ENCODE peak calls at places on chromosomes 5 and 9, in four cellular contexts. T is NCI-H1092; V is activated naive CD4-positive, alpha-beta T cell; Z is NCI-H2171 treated with DMSO at 0.1 percent for 48 hours. I is an unnamed sample.

GRCh38 chr9:20137425-20137824 is 348.6 kb upstream of the SLC24A2 start:
- DNase-seq in V (no peak), T (no peak), Z (no peak), I (no peak)

GRCh38 chr9:249025-249424 is 34.4 kb downstream of the DOCK8 start:
- DNase-seq in Z (no peak), T (no peak), V (no peak), I (no peak)

GRCh38 chr9:110440796-110441195 is 103.1 kb upstream of the TXNDC8 start:
- DNase-seq in T (no peak), Z (no peak), V (no peak), I (no peak)

GRCh38 chr5:40841068-40841805 is at the start of gene CARD6:
- DNase-seq in T (no peak), V (no peak), Z (no peak), I (no peak)

GRCh38 chr5:77168187-77168883 is 42.1 kb upstream of the PDE8B start:
- DNase-seq in Z (peak), T (peak), V (no peak), I (peak)

GRCh38 chr9:138071292-138071691 is 193.7 kb downstream of the CACNA1B start:
- DNase-seq in Z (no peak), T (no peak), V (no peak), I (no peak)

GRCh38 chr5:169795311-169795710 is 158.2 kb downstream of the DOCK2 start:
- DNase-seq in Z (no peak), T (no peak), V (no peak), I (no peak)

GRCh38 chr5:13955896-13956295 is 11.4 kb upstream of the DNAH5 start:
- DNase-seq in Z (no peak), V (no peak), T (no peak), I (no peak)

GRCh38 chr9:33148367-33149019 is 18.6 kb downstream of the B4GALT1 start:
- DNase-seq in V (no peak), Z (no peak), T (no peak), I (no peak)

GRCh38 chr5:107618233-107618632 is 52.5 kb downstream of the EFNA5 start:
- DNase-seq in T (no peak), Z (no peak), V (no peak), I (peak)

GRCh38 chr5:15002791-15003190 is 131.2 kb upstream of the ANKH start:
- DNase-seq in V (no peak), Z (no peak), T (no peak), I (no peak)

GRCh38 chr5:171888051-171888481 is 102.4 kb downstream of the SMIM23 start:
- DNase-seq in T (no peak), Z (no peak), V (no peak), I (no peak)

GRCh38 chr5:131525805-131526204 is 109.2 kb downstream of the RAPGEF6 start:
- DNase-seq in T (no peak), Z (no peak), V (no peak), I (no peak)

GRCh38 chr5:1522601-1523479 is 920 bp downstream of the LPCAT1 start:
- DNase-seq in Z (no peak), V (no peak), T (peak), I (peak)

GRCh38 chr9:36542355-36542754 is 30.3 kb upstream of the MELK start:
- DNase-seq in Z (no peak), V (no peak), T (no peak), I (no peak)

GRCh38 chr5:136021016-136021405 is 7.8 kb upstream of the TGFBI start:
- DNase-seq in T (no peak), Z (no peak), V (no peak), I (no peak)

GRCh38 chr5:81021486-81021885 is 61.3 kb downstream of the RASGRF2 start:
- DNase-seq in Z (no peak), T (no peak), V (no peak), I (no peak)

GRCh38 chr9:122095010-122095767 is 2.1 kb upstream of the TTLL11 start:
- DNase-seq in T (peak), V (no peak), Z (no peak), I (peak)

GRCh38 chr9:21801683-21802417 is 586 bp upstream of the MTAP start:
- DNase-seq in Z (peak), T (peak), V (no peak), I (peak)

GRCh38 chr9:24590432-24590831 is 44.7 kb upstream of the IZUMO3 start:
- DNase-seq in T (no peak), V (no peak), Z (no peak), I (no peak)

GRCh38 chr5:89595065-89595464 is 712.1 kb upstream of the MEF2C start:
- DNase-seq in V (no peak), Z (no peak), T (no peak), I (no peak)

GRCh38 chr5:2751592-2752021 is at the start of gene IRX2:
- DNase-seq in V (no peak), Z (peak), T (peak), I (no peak)

GRCh38 chr5:82364497-82364896 is 86.3 kb upstream of the RPS23 start:
- DNase-seq in Z (no peak), T (no peak), V (no peak), I (peak)

GRCh38 chr9:86241216-86241615 is 18.2 kb downstream of the C9orf153 start:
- DNase-seq in T (no peak), Z (no peak), V (no peak), I (no peak)

GRCh38 chr5:180469586-180469865 is 24.7 kb upstream of the CNOT6 start:
- DNase-seq in T (no peak), Z (no peak), V (no peak), I (no peak)

GRCh38 chr9:115399026-115399425 is 281.1 kb upstream of the TNC start:
- DNase-seq in T (no peak), V (no peak), Z (no peak), I (no peak)

GRCh38 chr9:94085062-94085639 is 887 bp downstream of the PTPDC1 start:
- DNase-seq in Z (no peak), V (no peak), T (no peak), I (no peak)

GRCh38 chr5:141488591-141489478 is at the start of gene PCDHGC5:
- DNase-seq in T (no peak), Z (no peak), V (no peak), I (no peak)

GRCh38 chr5:12023614-12024241 is 119.5 kb upstream of the CTNND2 start:
- DNase-seq in Z (peak), V (no peak), T (no peak), I (peak)

GRCh38 chr5:159765760-159766517 is 150.3 kb upstream of the ADRA1B start:
- DNase-seq in T (no peak), Z (no peak), V (no peak), I (no peak)

GRCh38 chr5:126519637-126520592 is 75.1 kb downstream of the ALDH7A1 start:
- DNase-seq in Z (peak), V (no peak), T (no peak), I (no peak)

GRCh38 chr9:81389569-81389993 is 299.8 kb downstream of the TLE1 start:
- DNase-seq in T (no peak), Z (no peak), V (no peak), I (peak)

GRCh38 chr9:15670884-15671283 is 118.0 kb downstream of the CCDC171 start:
- DNase-seq in T (no peak), Z (no peak), V (no peak), I (no peak)

GRCh38 chr5:129382921-129383672 is 77.0 kb upstream of the ADAMTS19 start:
- DNase-seq in V (no peak), Z (no peak), T (no peak), I (no peak)

GRCh38 chr9:126071076-126071750 is 255.4 kb upstream of the MVB12B start:
- DNase-seq in T (no peak), Z (no peak), V (no peak), I (no peak)

GRCh38 chr5:60959156-60959555 is 14.2 kb downstream of the NDUFAF2 start:
- DNase-seq in V (no peak), T (no peak), Z (peak), I (peak)

GRCh38 chr5:141245250-141245717 is at the start of gene PCDHB15:
- DNase-seq in T (no peak), Z (no peak), V (no peak), I (peak)

GRCh38 chr5:178308541-178309092 is 76.0 kb upstream of the PHYKPL start:
- DNase-seq in V (no peak), Z (no peak), T (no peak), I (no peak)

GRCh38 chr5:66232701-66233100 is 88.6 kb downstream of the SREK1 start:
- DNase-seq in Z (no peak), V (no peak), T (no peak), I (no peak)